ENCODE peak calls at places on chromosomes 3 and 15, in eight cellular contexts. P, R, V, U, M, B, H and C are unnamed samples.
A peak's percentile ranks its signal among the peaks of the same experiment; 100 is the strongest.

GRCh38 chr15:72203507-72203837 is 5.9 kb upstream of the GRAMD2A start:
- DNase-seq in M (no peak), P (peak; percentile 81), R (peak; percentile 99), V (peak; percentile 88), U (peak; percentile 52), H (no peak), B (peak; percentile 85), C (peak; percentile 73)

GRCh38 chr15:72197460-72198409 is at the start of gene GRAMD2A:
- DNase-seq in P (peak; percentile 61), V (peak; percentile 55), M (peak; percentile 83), B (peak; percentile 84), H (peak; percentile 33), R (peak; percentile 82), U (no peak), C (peak; percentile 31)

GRCh38 chr3:177523991-177524438 is 326.7 kb upstream of the TBL1XR1 start:
- DNase-seq in M (no peak), R (peak; percentile 75), U (no peak), V (peak; percentile 44), H (no peak), P (no peak), B (no peak), C (peak; percentile 59)

GRCh38 chr3:64954995-64955636 is 267.3 kb upstream of the ADAMTS9 start:
- DNase-seq in H (no peak), R (peak; percentile 28), P (peak; percentile 51), B (no peak), U (peak; percentile 27), V (peak; percentile 1), M (no peak), C (peak; percentile 23)

GRCh38 chr3:62041681-62042080 is 331.7 kb downstream of the FEZF2 start:
- DNase-seq in M (no peak), R (peak; percentile 5), P (no peak), V (no peak), H (no peak), B (no peak), U (no peak), C (no peak)

GRCh38 chr3:53022647-53023046 is 23.2 kb downstream of the SFMBT1 start:
- DNase-seq in P (no peak), V (no peak), U (no peak), B (no peak), H (no peak), M (no peak), R (no peak), C (no peak)

GRCh38 chr3:134857776-134858515 is 62.9 kb downstream of the EPHB1 start:
- DNase-seq in P (no peak), H (no peak), M (no peak), R (no peak), B (peak; percentile 39), U (no peak), V (no peak), C (no peak)

GRCh38 chr15:33968224-33968623 is at the start of gene CHRM5:
- DNase-seq in B (no peak), H (no peak), R (no peak), M (no peak), U (no peak), V (no peak), P (peak; percentile 49), C (no peak)

GRCh38 chr3:46700772-46701171 is 420 bp upstream of the TMIE start:
- DNase-seq in H (no peak), V (no peak), B (no peak), M (no peak), R (no peak), P (peak; percentile 72), U (no peak), C (no peak)

GRCh38 chr15:49817100-49817499 is 196.3 kb downstream of the DTWD1 start:
- DNase-seq in P (no peak), R (no peak), B (no peak), H (no peak), U (no peak), V (peak; percentile 59), M (no peak), C (no peak)

GRCh38 chr3:152960684-152961083 is 125.8 kb downstream of the P2RY1 start:
- DNase-seq in V (peak; percentile 17), P (no peak), H (no peak), B (no peak), M (no peak), U (no peak), R (peak; percentile 64), C (peak; percentile 55)

GRCh38 chr3:152957488-152957887 is 122.6 kb downstream of the P2RY1 start:
- DNase-seq in V (no peak), H (no peak), P (no peak), B (no peak), R (peak; percentile 51), M (no peak), U (no peak), C (no peak)

GRCh38 chr3:152964901-152965609 is 130.1 kb downstream of the P2RY1 start:
- DNase-seq in V (no peak), B (no peak), U (no peak), P (no peak), M (no peak), R (no peak), H (no peak), C (no peak)

DNA sequence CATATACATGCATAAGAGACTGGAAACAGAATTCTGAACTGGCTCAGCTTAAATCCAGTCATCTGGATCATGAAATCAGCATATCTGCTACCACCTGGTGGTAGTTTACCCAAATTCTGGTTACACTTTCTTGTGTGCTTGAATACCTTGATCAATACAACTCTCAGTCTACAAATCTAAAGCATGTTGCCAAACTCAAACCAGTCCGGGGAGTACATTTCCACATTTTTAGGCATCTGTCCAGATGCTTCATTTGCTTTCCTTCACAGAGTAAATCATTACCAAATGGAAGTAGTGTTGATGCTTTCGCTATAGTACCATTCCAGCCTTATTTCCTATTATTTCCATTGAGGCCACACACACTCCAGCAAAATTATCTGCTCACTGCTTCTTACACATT is 126.4 kb downstream of the P2RY1 start:
- DNase-seq in H (peak; percentile 31), U (no peak), P (no peak), B (no peak), M (peak; percentile 23), R (peak; percentile 75), V (peak; percentile 5), C (peak; percentile 55)
- TF ChIP-seq CTCF in H (peak; percentile 53), U (no peak), P (peak; percentile 27), B (no peak), M (peak; percentile 31), R (peak; percentile 57), V (peak; percentile 37), C (peak; percentile 45)

GRCh38 chr3:194685050-194685722 is 497 bp upstream of the FAM43A start:
- DNase-seq in H (no peak), V (no peak), B (peak; percentile 58), R (no peak), M (no peak), U (no peak), P (no peak), C (no peak)

GRCh38 chr3:194686414-194686815 is 732 bp downstream of the FAM43A start:
- DNase-seq in H (no peak), V (no peak), P (no peak), B (no peak), M (no peak), U (no peak), R (no peak), C (peak; percentile 52)

GRCh38 chr3:194687638-194688206 is 2.0 kb downstream of the FAM43A start:
- DNase-seq in U (peak; percentile 46), H (peak; percentile 74), M (peak; percentile 75), B (peak; percentile 94), P (peak; percentile 94), R (peak; percentile 73), V (peak; percentile 69), C (peak; percentile 71)

GRCh38 chr3:194686816-194687637 is 1.3 kb downstream of the FAM43A start:
- DNase-seq in R (peak; percentile 48), M (no peak), U (peak; percentile 29), V (peak; percentile 73), B (peak; percentile 90), P (peak; percentile 73), H (peak; percentile 25), C (peak; percentile 69)

GRCh38 chr3:194685723-194686413 is at the start of gene FAM43A:
- DNase-seq in V (peak; percentile 97), R (peak; percentile 92), P (peak; percentile 94), M (peak; percentile 81), H (peak; percentile 87), U (peak; percentile 92), B (peak; percentile 99), C (peak; percentile 98)
- TF ChIP-seq CTCF in V (peak; percentile 19), R (no peak), P (peak; percentile 12), M (peak; percentile 32), H (no peak), U (peak; percentile 19), B (no peak), C (peak; percentile 50)

DNA sequence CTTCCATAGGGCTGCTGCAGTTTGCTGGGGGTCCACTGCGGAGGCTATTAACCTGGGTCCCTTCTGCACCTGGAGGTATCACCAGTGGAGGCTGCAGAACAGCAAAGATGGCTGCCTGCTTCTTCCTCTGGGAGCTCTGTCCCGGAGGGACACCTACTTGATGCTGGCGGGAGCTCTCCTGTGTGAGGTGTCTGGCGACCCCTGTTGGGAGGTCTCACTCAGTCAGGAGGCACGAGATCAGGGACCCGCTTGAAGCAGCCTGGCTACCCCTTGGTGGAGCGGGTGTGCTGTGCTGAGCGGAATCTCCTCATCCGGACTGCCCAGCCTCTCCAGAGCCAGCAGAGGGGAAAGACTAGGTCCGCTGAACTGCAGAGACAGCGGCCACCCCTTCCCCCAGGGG is 56.0 kb upstream of the CTXND1 start:
- DNase-seq in U (no peak), P (peak; percentile 63), R (no peak), V (no peak), M (no peak), H (no peak), B (no peak), C (no peak)
- TF ChIP-seq CTCF in U (no peak), P (peak; percentile 54), R (no peak), V (no peak), M (no peak), H (no peak), B (no peak), C (no peak)

GRCh38 chr15:85588657-85589056 is 206.1 kb downstream of the KLHL25 start:
- DNase-seq in B (no peak), P (no peak), R (peak; percentile 69), V (peak; percentile 79), U (no peak), H (no peak), M (no peak), C (peak; percentile 81)

GRCh38 chr15:85589873-85590272 is 204.9 kb downstream of the KLHL25 start:
- DNase-seq in B (no peak), R (peak; percentile 78), P (no peak), U (no peak), H (no peak), V (peak; percentile 76), M (no peak), C (peak; percentile 67)

GRCh38 chr15:85593809-85594441 is 200.8 kb downstream of the KLHL25 start:
- DNase-seq in H (no peak), U (no peak), P (no peak), M (no peak), R (no peak), B (no peak), V (no peak), C (no peak)

GRCh38 chr15:85591622-85592021 is 203.1 kb downstream of the KLHL25 start:
- DNase-seq in U (no peak), V (no peak), B (no peak), P (no peak), M (no peak), R (no peak), H (no peak), C (no peak)

DNA sequence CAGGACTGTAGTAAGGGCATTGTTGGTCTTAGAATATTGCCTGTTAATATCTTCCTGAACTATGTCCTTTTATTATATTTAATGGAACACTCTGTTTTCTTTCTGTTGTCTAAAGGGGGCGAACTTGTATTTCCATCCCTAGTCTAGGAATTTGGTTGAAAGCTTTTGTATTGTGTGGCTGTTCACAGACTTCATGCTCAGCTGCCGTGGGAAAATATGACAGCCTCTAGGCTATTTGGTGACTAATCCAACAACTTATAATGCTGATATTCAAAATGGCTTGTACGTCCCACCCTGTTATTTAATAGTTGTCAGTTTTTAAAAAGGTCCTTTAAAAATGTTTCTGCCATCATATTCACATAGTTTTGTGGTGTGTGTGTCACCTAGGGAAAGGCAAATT is 202.6 kb downstream of the KLHL25 start:
- DNase-seq in P (peak; percentile 13), M (no peak), B (no peak), R (peak; percentile 86), V (peak; percentile 87), U (no peak), H (no peak), C (peak; percentile 84)
- TF ChIP-seq CTCF in P (peak; percentile 38), M (no peak), B (no peak), R (no peak), V (peak; percentile 43), U (no peak), H (no peak), C (peak; percentile 45)